ENCODE peak calls at places on chromosome 19, in four cellular contexts. B is ecto neural progenitor cell; M is globus pallidus; Y is CD4-positive, alpha-beta T cell. F is an unnamed sample.

GRCh38 chr19:651114-651818 is 11.6 kb downstream of the FGF22 start:
- DNase-seq in B (no peak), M (no peak), Y (no peak), F (no peak)

GRCh38 chr19:1856698-1857603 is 6.4 kb downstream of the KLF16 start:
- DNase-seq in B (peak), M (no peak), Y (peak), F (peak)

GRCh38 chr19:17405250-17406038 is at the start of gene BST2:
- DNase-seq in B (no peak), M (peak), Y (peak), F (no peak)

GRCh38 chr19:7868671-7869452 is 5.3 kb downstream of the PRR36 start:
- DNase-seq in B (peak), M (no peak), Y (peak), F (no peak)

GRCh38 chr19:55118401-55118991 is 1.1 kb upstream of the PPP1R12C start:
- DNase-seq in B (peak), M (peak), Y (no peak), F (no peak)

GRCh38 chr19:16698914-16699313 is 20.7 kb upstream of the NWD1 start:
- DNase-seq in B (no peak), M (no peak), Y (no peak), F (no peak)

GRCh38 chr19:35513231-35513974 is at the start of gene DMKN:
- DNase-seq in B (no peak), M (no peak), Y (no peak), F (no peak)

GRCh38 chr19:18170714-18171255 is 2.8 kb upstream of the IFI30 start:
- DNase-seq in B (no peak), M (no peak), Y (no peak), F (no peak)

GRCh38 chr19:10102787-10103236 is 334 bp upstream of the ANGPTL6 start:
- DNase-seq in B (no peak), M (no peak), Y (no peak), F (no peak)

GRCh38 chr19:28472111-28472510 is 740.8 kb downstream of the UQCRFS1 start:
- DNase-seq in B (no peak), M (no peak), Y (no peak), F (no peak)

GRCh38 chr19:47227347-47228167 is 3.4 kb downstream of the BBC3 start:
- DNase-seq in B (peak), M (peak), Y (peak), F (peak)

GRCh38 chr19:13054605-13055212 is 47.9 kb downstream of the LYL1 start:
- DNase-seq in B (no peak), M (no peak), Y (no peak), F (no peak)

F was measured in non-pigmented ciliary epithelial cell.